ENCODE peak calls at places on chromosome 13, in five cellular contexts. S, U, K, Z and R are unnamed samples.

GRCh38 chr13:33401238-33401637 is 115.7 kb upstream of the STARD13 start:
- DNase-seq in S (no peak), U (no peak), K (no peak), Z (no peak), R (peak; percentile 64)

GRCh38 chr13:106810069-106810468 is 242.1 kb upstream of the ARGLU1 start:
- DNase-seq in S (no peak), U (no peak), K (no peak), Z (no peak), R (no peak)

GRCh38 chr13:51222510-51223283 is 499 bp downstream of the FAM124A start:
- DNase-seq in S (no peak), U (no peak), K (no peak), Z (peak; percentile 23), R (peak; percentile 36)

GRCh38 chr13:99432637-99433542 is 68.4 kb upstream of the TM9SF2 start:
- DNase-seq in S (no peak), U (peak; percentile 79), K (peak; percentile 36), Z (peak; percentile 92), R (peak; percentile 75)

GRCh38 chr13:71087432-71087831 is 779.6 kb downstream of the DACH1 start:
- DNase-seq in S (no peak), U (no peak), K (no peak), Z (no peak), R (no peak)

GRCh38 chr13:91357613-91358383 is 10.3 kb downstream of the MIR17HG start:
- DNase-seq in S (no peak), U (no peak), K (no peak), Z (no peak), R (no peak)

GRCh38 chr13:98303858-98304257 is 126.8 kb upstream of the RNF113B start:
- DNase-seq in S (no peak), U (no peak), K (no peak), Z (no peak), R (no peak)

GRCh38 chr13:81929988-81930387 is 1589.1 kb upstream of the SPRY2 start:
- DNase-seq in S (no peak), U (no peak), K (peak; percentile 14), Z (peak; percentile 14), R (peak; percentile 43)

GRCh38 chr13:51838235-51838846 is 6.6 kb downstream of the TMEM272 start:
- DNase-seq in S (no peak), U (no peak), K (no peak), Z (peak; percentile 94), R (no peak)

GRCh38 chr13:66805657-66806056 is 424.5 kb downstream of the PCDH9 start:
- DNase-seq in S (no peak), U (no peak), K (peak; percentile 95), Z (no peak), R (peak; percentile 80)

GRCh38 chr13:52804202-52804641 is 44.2 kb downstream of the PCDH8 start:
- DNase-seq in S (no peak), U (no peak), K (no peak), Z (no peak), R (no peak)

GRCh38 chr13:36357692-36358091 is 11.5 kb upstream of the SPART start:
- DNase-seq in S (no peak), U (no peak), K (no peak), Z (peak; percentile 10), R (no peak)

GRCh38 chr13:43911283-43911682 is 31.6 kb downstream of the LACC1 start:
- DNase-seq in S (no peak), U (no peak), K (no peak), Z (no peak), R (no peak)

GRCh38 chr13:113897966-113898365 is 34.1 kb upstream of the GAS6 start:
- DNase-seq in S (no peak), U (no peak), K (no peak), Z (no peak), R (no peak)

GRCh38 chr13:25847635-25848616 is 203.9 kb downstream of the SHISA2 start:
- DNase-seq in S (no peak), U (no peak), K (no peak), Z (no peak), R (no peak)

GRCh38 chr13:49220035-49220855 is at the start of gene MLNR:
- DNase-seq in S (no peak), U (peak; percentile 11), K (peak; percentile 33), Z (peak; percentile 52), R (peak; percentile 14)

GRCh38 chr13:40682449-40683240 is 16.2 kb upstream of the FOXO1 start:
- DNase-seq in S (no peak), U (no peak), K (peak; percentile 62), Z (peak; percentile 73), R (peak; percentile 63)

GRCh38 chr13:46810440-46810839 is 13.5 kb upstream of the ESD start:
- DNase-seq in S (no peak), U (no peak), K (no peak), Z (peak; percentile 43), R (no peak)

GRCh38 chr13:57045816-57046691 is 94.7 kb upstream of the PRR20A start:
- DNase-seq in S (no peak), U (no peak), K (peak; percentile 9), Z (no peak), R (peak; percentile 23)

GRCh38 chr13:103142091-103142594 is 75.9 kb upstream of the SLC10A2 start:
- DNase-seq in S (no peak), U (no peak), K (no peak), Z (no peak), R (no peak)

GRCh38 chr13:46165485-46166220 is 16.3 kb downstream of the LCP1 start:
- DNase-seq in S (no peak), U (peak; percentile 24), K (no peak), Z (no peak), R (no peak)

GRCh38 chr13:52374873-52375411 is 31.0 kb downstream of the THSD1 start:
- DNase-seq in S (no peak), U (no peak), K (peak; percentile 20), Z (no peak), R (peak; percentile 10)